ENCODE peak calls at places on chromosomes 3 and 15, in seven cellular contexts. One of them, this sample, is unnamed.
A peak's percentile ranks its signal among the peaks of the same experiment; 100 is the strongest.

GRCh38 chr15:25743160-25743908 is 119.8 kb downstream of the ATP10A start:
- DNase-seq in GM13976: no peak
- DNase-seq in GM12865: no peak
- DNase-seq in PC-9: no peak
- DNase-seq in CD8-positive, alpha-beta T cell: no peak
- DNase-seq in adrenal gland: no peak
- DNase-seq in fibroblast of the aortic adventitia: peak; percentile 58
- DNase-seq in this sample: no peak

GRCh38 chr3:157370867-157371266 is 65.8 kb upstream of the PTX3 start:
- DNase-seq in GM13976: no peak
- DNase-seq in GM12865: no peak
- DNase-seq in PC-9: no peak
- DNase-seq in CD8-positive, alpha-beta T cell: no peak
- DNase-seq in adrenal gland: no peak
- DNase-seq in fibroblast of the aortic adventitia: peak; percentile 41
- DNase-seq in this sample: no peak

GRCh38 chr15:34049096-34049495 is 10.1 kb upstream of the AVEN start:
- DNase-seq in GM13976: no peak
- DNase-seq in GM12865: no peak
- DNase-seq in PC-9: peak; percentile 77
- DNase-seq in CD8-positive, alpha-beta T cell: no peak
- DNase-seq in adrenal gland: no peak
- DNase-seq in fibroblast of the aortic adventitia: peak; percentile 92
- DNase-seq in this sample: no peak

GRCh38 chr15:38696120-38696727 is 131.6 kb upstream of the RASGRP1 start:
- DNase-seq in GM13976: peak; percentile 31
- DNase-seq in GM12865: peak; percentile 77
- DNase-seq in PC-9: no peak
- DNase-seq in CD8-positive, alpha-beta T cell: peak; percentile 63
- DNase-seq in adrenal gland: peak; percentile 53
- DNase-seq in fibroblast of the aortic adventitia: no peak
- DNase-seq in this sample: no peak

GRCh38 chr3:80677796-80678195 is 910.0 kb upstream of the ROBO1 start:
- DNase-seq in GM13976: no peak
- DNase-seq in GM12865: no peak
- DNase-seq in PC-9: no peak
- DNase-seq in CD8-positive, alpha-beta T cell: no peak
- DNase-seq in adrenal gland: no peak
- DNase-seq in fibroblast of the aortic adventitia: no peak
- DNase-seq in this sample: no peak

GRCh38 chr15:73926191-73927002 is at the start of gene LOXL1:
- DNase-seq in GM13976: no peak
- DNase-seq in GM12865: no peak
- DNase-seq in PC-9: peak; percentile 48
- DNase-seq in CD8-positive, alpha-beta T cell: no peak
- DNase-seq in adrenal gland: peak; percentile 70
- DNase-seq in fibroblast of the aortic adventitia: peak; percentile 91
- DNase-seq in this sample: peak; percentile 91

GRCh38 chr15:57920916-57921315 is 144.6 kb downstream of the ALDH1A2 start:
- DNase-seq in GM13976: no peak
- DNase-seq in GM12865: no peak
- DNase-seq in PC-9: no peak
- DNase-seq in CD8-positive, alpha-beta T cell: no peak
- DNase-seq in adrenal gland: no peak
- DNase-seq in fibroblast of the aortic adventitia: no peak
- DNase-seq in this sample: no peak

GRCh38 chr15:92448370-92448769 is 54.7 kb downstream of the ST8SIA2 start:
- DNase-seq in GM13976: no peak
- DNase-seq in GM12865: no peak
- DNase-seq in PC-9: no peak
- DNase-seq in CD8-positive, alpha-beta T cell: no peak
- DNase-seq in adrenal gland: no peak
- DNase-seq in fibroblast of the aortic adventitia: no peak
- DNase-seq in this sample: no peak

GRCh38 chr3:110562621-110563020 is 509.0 kb upstream of the NECTIN3 start:
- DNase-seq in GM13976: no peak
- DNase-seq in GM12865: no peak
- DNase-seq in PC-9: no peak
- DNase-seq in CD8-positive, alpha-beta T cell: no peak
- DNase-seq in adrenal gland: no peak
- DNase-seq in fibroblast of the aortic adventitia: no peak
- DNase-seq in this sample: no peak

GRCh38 chr15:73922186-73923151 is 3.8 kb upstream of the LOXL1 start:
- DNase-seq in GM13976: no peak
- DNase-seq in GM12865: no peak
- DNase-seq in PC-9: no peak
- DNase-seq in CD8-positive, alpha-beta T cell: no peak
- DNase-seq in adrenal gland: no peak
- DNase-seq in fibroblast of the aortic adventitia: peak; percentile 85
- DNase-seq in this sample: no peak

GRCh38 chr3:162610261-162610660 is 1113.7 kb downstream of the OTOL1 start:
- DNase-seq in GM13976: no peak
- DNase-seq in GM12865: no peak
- DNase-seq in PC-9: no peak
- DNase-seq in CD8-positive, alpha-beta T cell: no peak
- DNase-seq in adrenal gland: no peak
- DNase-seq in fibroblast of the aortic adventitia: no peak
- DNase-seq in this sample: no peak

GRCh38 chr3:185631508-185632206 is 45.6 kb downstream of the SENP2 start:
- DNase-seq in GM13976: no peak
- DNase-seq in GM12865: no peak
- DNase-seq in PC-9: peak; percentile 45
- DNase-seq in CD8-positive, alpha-beta T cell: no peak
- DNase-seq in adrenal gland: no peak
- DNase-seq in fibroblast of the aortic adventitia: no peak
- DNase-seq in this sample: peak; percentile 70

GRCh38 chr3:13461169-13462124 is 18.7 kb upstream of the HDAC11 start:
- DNase-seq in GM13976: peak; percentile 72
- DNase-seq in GM12865: peak; percentile 90
- DNase-seq in PC-9: no peak
- DNase-seq in CD8-positive, alpha-beta T cell: peak; percentile 80
- DNase-seq in adrenal gland: no peak
- DNase-seq in fibroblast of the aortic adventitia: no peak
- DNase-seq in this sample: no peak

GRCh38 chr3:143586565-143586964 is 261.7 kb downstream of the SLC9A9 start:
- DNase-seq in GM13976: no peak
- DNase-seq in GM12865: peak; percentile 9
- DNase-seq in PC-9: no peak
- DNase-seq in CD8-positive, alpha-beta T cell: no peak
- DNase-seq in adrenal gland: no peak
- DNase-seq in fibroblast of the aortic adventitia: peak; percentile 77
- DNase-seq in this sample: no peak

GRCh38 chr3:141434255-141434654 is 52.6 kb upstream of the RASA2 start:
- DNase-seq in GM13976: peak; percentile 42
- DNase-seq in GM12865: no peak
- DNase-seq in PC-9: no peak
- DNase-seq in CD8-positive, alpha-beta T cell: no peak
- DNase-seq in adrenal gland: no peak
- DNase-seq in fibroblast of the aortic adventitia: no peak
- DNase-seq in this sample: no peak
- TF ChIP-seq CTCF in GM13976: no peak
- TF ChIP-seq CTCF in GM12865: no peak
- TF ChIP-seq CTCF in PC-9: no peak
- TF ChIP-seq CTCF in CD8-positive, alpha-beta T cell: no peak
- TF ChIP-seq CTCF in adrenal gland: no peak
- TF ChIP-seq CTCF in fibroblast of the aortic adventitia: no peak
- TF ChIP-seq CTCF in this sample: no peak

DNA sequence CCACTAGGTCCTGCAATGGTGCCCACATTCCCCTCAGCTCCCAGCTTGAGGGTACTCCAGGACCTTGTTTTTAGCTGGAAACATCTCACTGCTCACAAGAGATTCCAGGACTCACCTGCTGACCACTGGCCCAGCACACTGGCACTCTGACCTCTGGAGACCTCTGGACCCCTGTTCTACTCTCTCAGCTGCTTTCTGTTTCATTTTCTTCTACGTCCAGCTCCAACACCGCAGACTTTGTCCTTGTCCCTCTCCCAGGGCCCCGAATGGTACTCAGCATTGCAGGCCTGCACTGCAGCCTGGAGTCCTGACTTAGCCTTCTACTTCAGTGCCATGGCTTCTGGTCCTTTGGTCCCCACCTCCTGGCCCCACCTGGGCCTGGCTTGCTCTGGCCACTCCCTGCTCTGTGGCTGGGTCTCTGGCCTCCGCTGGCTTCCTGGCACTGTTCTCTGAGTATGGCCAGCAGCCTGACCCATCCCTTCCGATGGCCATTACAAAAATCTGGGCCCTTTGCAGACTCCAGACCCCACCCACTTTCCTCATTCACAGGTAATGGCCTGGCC is 27.9 kb downstream of the KY start:
- DNase-seq in GM13976: no peak
- DNase-seq in GM12865: no peak
- DNase-seq in PC-9: no peak
- DNase-seq in CD8-positive, alpha-beta T cell: no peak
- DNase-seq in adrenal gland: no peak
- DNase-seq in fibroblast of the aortic adventitia: no peak
- DNase-seq in this sample: peak; percentile 75
- TF ChIP-seq CTCF in GM13976: no peak
- TF ChIP-seq CTCF in GM12865: no peak
- TF ChIP-seq CTCF in PC-9: no peak
- TF ChIP-seq CTCF in CD8-positive, alpha-beta T cell: no peak
- TF ChIP-seq CTCF in adrenal gland: no peak
- TF ChIP-seq CTCF in fibroblast of the aortic adventitia: no peak
- TF ChIP-seq CTCF in this sample: no peak

GRCh38 chr15:76332796-76333195 is 3.8 kb upstream of the ISL2 start:
- DNase-seq in GM13976: no peak
- DNase-seq in GM12865: no peak
- DNase-seq in PC-9: no peak
- DNase-seq in CD8-positive, alpha-beta T cell: no peak
- DNase-seq in adrenal gland: no peak
- DNase-seq in fibroblast of the aortic adventitia: no peak
- DNase-seq in this sample: peak; percentile 79

GRCh38 chr15:76327191-76328105 is 9.1 kb upstream of the ISL2 start:
- DNase-seq in GM13976: no peak
- DNase-seq in GM12865: no peak
- DNase-seq in PC-9: peak; percentile 50
- DNase-seq in CD8-positive, alpha-beta T cell: no peak
- DNase-seq in adrenal gland: no peak
- DNase-seq in fibroblast of the aortic adventitia: peak; percentile 28
- DNase-seq in this sample: peak; percentile 23

GRCh38 chr15:76328106-76328696 is 8.4 kb upstream of the ISL2 start:
- DNase-seq in GM13976: no peak
- DNase-seq in GM12865: no peak
- DNase-seq in PC-9: no peak
- DNase-seq in CD8-positive, alpha-beta T cell: no peak
- DNase-seq in adrenal gland: no peak
- DNase-seq in fibroblast of the aortic adventitia: no peak
- DNase-seq in this sample: peak; percentile 34

GRCh38 chr15:76328962-76329361 is 7.6 kb upstream of the ISL2 start:
- DNase-seq in GM13976: no peak
- DNase-seq in GM12865: no peak
- DNase-seq in PC-9: peak; percentile 46
- DNase-seq in CD8-positive, alpha-beta T cell: no peak
- DNase-seq in adrenal gland: no peak
- DNase-seq in fibroblast of the aortic adventitia: peak; percentile 31
- DNase-seq in this sample: peak; percentile 23

GRCh38 chr15:76330281-76330680 is 6.3 kb upstream of the ISL2 start:
- DNase-seq in GM13976: no peak
- DNase-seq in GM12865: no peak
- DNase-seq in PC-9: no peak
- DNase-seq in CD8-positive, alpha-beta T cell: no peak
- DNase-seq in adrenal gland: peak; percentile 80
- DNase-seq in fibroblast of the aortic adventitia: peak; percentile 73
- DNase-seq in this sample: peak; percentile 85
- TF ChIP-seq CTCF in GM13976: no peak
- TF ChIP-seq CTCF in GM12865: peak; percentile 18
- TF ChIP-seq CTCF in PC-9: peak; percentile 64
- TF ChIP-seq CTCF in CD8-positive, alpha-beta T cell: no peak
- TF ChIP-seq CTCF in adrenal gland: peak; percentile 60
- TF ChIP-seq CTCF in fibroblast of the aortic adventitia: peak; percentile 83
- TF ChIP-seq CTCF in this sample: peak; percentile 68

GRCh38 chr3:125381743-125382142 is 6.6 kb upstream of the ZNF148 start:
- DNase-seq in GM13976: no peak
- DNase-seq in GM12865: peak; percentile 78
- DNase-seq in PC-9: peak; percentile 75
- DNase-seq in CD8-positive, alpha-beta T cell: no peak
- DNase-seq in adrenal gland: no peak
- DNase-seq in fibroblast of the aortic adventitia: peak; percentile 65
- DNase-seq in this sample: no peak
- TF ChIP-seq CTCF in GM13976: no peak
- TF ChIP-seq CTCF in GM12865: no peak
- TF ChIP-seq CTCF in PC-9: no peak
- TF ChIP-seq CTCF in CD8-positive, alpha-beta T cell: no peak
- TF ChIP-seq CTCF in adrenal gland: no peak
- TF ChIP-seq CTCF in fibroblast of the aortic adventitia: no peak
- TF ChIP-seq CTCF in this sample: no peak